ENCODE peak calls at places on chromosome 17, in ten cellular contexts. J is T47D; Y is astrocyte of the spinal cord; E is immature natural killer cell; S is AG04450; M is GM10248; R is left ventricle myocardium superior; V is stimulated activated CD8-positive, alpha-beta memory T cell treated with anti-CD3 and anti-CD28 coated beads, Interleukin-4, amount 100 ng/mL, for 4 hours; W is NCI-H460; P is left ventricle myocardium inferior. I is an unnamed sample.

GRCh38 chr17:41343031-41343430 is 7.6 kb downstream of the KRT33A start:
- DNase-seq in J (no peak), Y (no peak), E (no peak), S (no peak), M (no peak), R (no peak), V (no peak), W (no peak), P (no peak), I (no peak)

GRCh38 chr17:79461041-79461440 is 149.8 kb downstream of the RBFOX3 start:
- DNase-seq in J (no peak), Y (no peak), E (no peak), S (no peak), M (no peak), R (no peak), V (no peak), W (no peak), P (no peak), I (peak)

GRCh38 chr17:14299261-14300093 is 1.4 kb upstream of the HS3ST3B1 start:
- DNase-seq in J (no peak), Y (peak), E (peak), S (no peak), M (no peak), R (peak), V (no peak), W (no peak), P (no peak), I (no peak)

GRCh38 chr17:41404024-41404651 is 6.7 kb upstream of the KRT31 start:
- DNase-seq in J (no peak), Y (peak), E (no peak), S (peak), M (no peak), R (no peak), V (peak), W (peak), P (no peak), I (no peak)

GRCh38 chr17:66098040-66098439 is 93.9 kb downstream of the CEP112 start:
- DNase-seq in J (no peak), Y (no peak), E (no peak), S (no peak), M (no peak), R (no peak), V (no peak), W (no peak), P (no peak), I (no peak)

GRCh38 chr17:43360376-43360738 is 38.4 kb upstream of the ARL4D start:
- DNase-seq in J (no peak), Y (peak), E (peak), S (no peak), M (peak), R (no peak), V (peak), W (peak), P (no peak), I (no peak)

GRCh38 chr17:53168413-53168812 is 654.3 kb upstream of the KIF2B start:
- DNase-seq in J (no peak), Y (no peak), E (no peak), S (no peak), M (no peak), R (no peak), V (no peak), W (no peak), P (no peak), I (no peak)

GRCh38 chr17:67165201-67165600 is 79.8 kb downstream of the HELZ start:
- DNase-seq in J (no peak), Y (no peak), E (no peak), S (no peak), M (no peak), R (peak), V (no peak), W (no peak), P (peak), I (no peak)

GRCh38 chr17:4074831-4075495 is 67.9 kb downstream of the ZZEF1 start:
- DNase-seq in J (peak), Y (peak), E (peak), S (peak), M (peak), R (no peak), V (no peak), W (peak), P (no peak), I (no peak)

GRCh38 chr17:17151962-17152361 is 54.2 kb downstream of the PLD6 start:
- DNase-seq in J (no peak), Y (peak), E (no peak), S (peak), M (no peak), R (peak), V (no peak), W (peak), P (peak), I (peak)

GRCh38 chr17:28973414-28973813 is 22.1 kb upstream of the PHF12 start:
- DNase-seq in J (no peak), Y (peak), E (no peak), S (no peak), M (no peak), R (peak), V (no peak), W (no peak), P (peak), I (no peak)

GRCh38 chr17:54662978-54663876 is 237.4 kb upstream of the TOM1L1 start:
- DNase-seq in J (no peak), Y (no peak), E (no peak), S (no peak), M (no peak), R (no peak), V (no peak), W (no peak), P (no peak), I (no peak)